ENCODE peak calls at places on chromosomes 7 and 10, in nine cellular contexts. B, G, L, Q, I, N, E, M and Y are unnamed samples.

GRCh38 chr7:31075006-31075405 is 22.9 kb downstream of the ADCYAP1R1 start:
- DNase-seq in B (peak), G (no peak), L (no peak), Q (no peak), I (no peak), N (no peak), E (no peak), M (no peak), Y (no peak)

GRCh38 chr7:73921623-73922528 is 60.9 kb downstream of the TMEM270 start:
- DNase-seq in B (no peak), G (no peak), L (no peak), Q (no peak), I (no peak), N (no peak), E (peak), M (no peak), Y (no peak)

GRCh38 chr10:125786547-125786946 is 10.9 kb upstream of the MMP21 start:
- DNase-seq in B (no peak), G (no peak), L (no peak), Q (no peak), I (no peak), N (no peak), E (no peak), M (no peak), Y (no peak)

GRCh38 chr10:688621-689426 is 644 bp downstream of the DIP2C start:
- DNase-seq in B (peak), G (peak), L (peak), Q (no peak), I (peak), N (peak), E (peak), M (no peak), Y (no peak)

GRCh38 chr7:30136339-30136738 is 1.6 kb downstream of the MTURN start:
- DNase-seq in B (no peak), G (no peak), L (peak), Q (no peak), I (no peak), N (peak), E (no peak), M (no peak), Y (no peak)

GRCh38 chr10:69100136-69100872 is 12.4 kb downstream of the SRGN start:
- DNase-seq in B (no peak), G (no peak), L (no peak), Q (no peak), I (no peak), N (no peak), E (peak), M (no peak), Y (no peak)

GRCh38 chr10:77873558-77874380 is 52.8 kb downstream of the DLG5 start:
- DNase-seq in B (no peak), G (no peak), L (peak), Q (no peak), I (peak), N (peak), E (no peak), M (peak), Y (peak)

GRCh38 chr10:69636626-69637550 is 6.8 kb downstream of the FAM241B start:
- DNase-seq in B (no peak), G (peak), L (peak), Q (no peak), I (peak), N (peak), E (peak), M (no peak), Y (no peak)